ENCODE peak calls at places on chromosomes 5 and 9, in seven cellular contexts. J is breast epithelium; P is activated gamma-delta T cell; O is RWPE1; D is CD8-positive, alpha-beta memory T cell; M is fibroblast of the conjunctiva; U is KG1. T is an unnamed sample.

GRCh38 chr9:37676411-37676830 is 25.7 kb downstream of the FRMPD1 start:
- DNase-seq in J (no peak), P (no peak), O (no peak), D (no peak), M (no peak), U (no peak), T (no peak)

GRCh38 chr5:96425436-96425835 is 7.6 kb downstream of the PCSK1 start:
- DNase-seq in J (no peak), P (no peak), O (no peak), D (no peak), M (no peak), U (no peak), T (no peak)

GRCh38 chr5:158466196-158466595 is 607.3 kb upstream of the CLINT1 start:
- DNase-seq in J (no peak), P (no peak), O (no peak), D (no peak), M (no peak), U (no peak), T (no peak)

GRCh38 chr9:98929866-98930265 is 13.8 kb upstream of the COL15A1 start:
- DNase-seq in J (no peak), P (no peak), O (no peak), D (no peak), M (peak; percentile 37), U (no peak), T (no peak)

GRCh38 chr9:10562581-10563343 is 50.0 kb downstream of the PTPRD start:
- DNase-seq in J (no peak), P (no peak), O (peak; percentile 87), D (no peak), M (no peak), U (no peak), T (no peak)

GRCh38 chr5:149803641-149804468 is 73.7 kb downstream of the PPARGC1B start:
- DNase-seq in J (no peak), P (no peak), O (no peak), D (no peak), M (no peak), U (no peak), T (no peak)

GRCh38 chr9:22206833-22207232 is 197.7 kb upstream of the CDKN2B start:
- DNase-seq in J (no peak), P (no peak), O (no peak), D (no peak), M (no peak), U (no peak), T (no peak)

GRCh38 chr5:84191296-84191695 is 193.4 kb downstream of the EDIL3 start:
- DNase-seq in J (no peak), P (no peak), O (no peak), D (no peak), M (no peak), U (no peak), T (peak; percentile 26)

GRCh38 chr5:88804444-88804843 is 78.5 kb downstream of the MEF2C start:
- DNase-seq in J (no peak), P (no peak), O (no peak), D (no peak), M (no peak), U (no peak), T (no peak)

GRCh38 chr9:113785334-113785733 is 90.8 kb upstream of the ZNF618 start:
- DNase-seq in J (peak; percentile 49), P (no peak), O (no peak), D (no peak), M (no peak), U (no peak), T (no peak)

GRCh38 chr5:16593013-16593412 is 23.8 kb downstream of the RETREG1 start:
- DNase-seq in J (no peak), P (no peak), O (no peak), D (no peak), M (peak; percentile 9), U (no peak), T (peak; percentile 55)

GRCh38 chr5:93277001-93277400 is 304.0 kb downstream of the NR2F1-AS1 start:
- DNase-seq in J (no peak), P (no peak), O (no peak), D (no peak), M (no peak), U (no peak), T (no peak)

GRCh38 chr5:28344803-28345433 is 1306.5 kb upstream of the CDH9 start:
- DNase-seq in J (no peak), P (no peak), O (peak; percentile 19), D (no peak), M (peak; percentile 37), U (peak; percentile 40), T (peak; percentile 63)

GRCh38 chr5:140303987-140304386 is 1.1 kb upstream of the PFDN1 start:
- DNase-seq in J (no peak), P (no peak), O (no peak), D (no peak), M (no peak), U (no peak), T (no peak)

GRCh38 chr5:144332265-144332664 is 161.6 kb downstream of the KCTD16 start:
- DNase-seq in J (no peak), P (no peak), O (no peak), D (no peak), M (no peak), U (no peak), T (no peak)

GRCh38 chr5:107135391-107135790 is 535.3 kb downstream of the EFNA5 start:
- DNase-seq in J (no peak), P (no peak), O (no peak), D (no peak), M (no peak), U (no peak), T (no peak)

GRCh38 chr9:72633966-72634365 is 112.6 kb downstream of the TMC1 start:
- DNase-seq in J (no peak), P (no peak), O (peak; percentile 73), D (no peak), M (peak; percentile 6), U (no peak), T (no peak)

GRCh38 chr9:109331353-109331752 is 10.5 kb upstream of the EPB41L4B start:
- DNase-seq in J (peak; percentile 97), P (no peak), O (peak; percentile 92), D (no peak), M (no peak), U (no peak), T (peak; percentile 29)

T was measured in H4.